ENCODE peak calls at places on chromosomes 7 and 10, in seven cellular contexts. E is hypothalamus; N is cardiac muscle cell; J is NCI-H1092 treated with DMSO at 0.1 percent for 48 hours; I is activated T-helper 1 cell treated with anti-CD3 and anti-CD28 coated beads, Interleukin-2, amount 50 U/mL, for 16 hours; D is OCI-LY7; P is stimulated activated naive CD4-positive, alpha-beta T cell. O is an unnamed sample.

GRCh38 chr10:63430999-63431356 is 34.8 kb downstream of the JMJD1C start:
- DNase-seq in N (no peak), D (no peak), J (no peak), E (no peak), P (no peak), I (no peak), O (no peak)

GRCh38 chr7:44568771-44569560 is 4.7 kb downstream of the DDX56 start:
- DNase-seq in E (no peak), J (no peak), N (no peak), P (no peak), D (no peak), I (no peak), O (no peak)

GRCh38 chr7:127976056-127976455 is 55.2 kb downstream of the LRRC4 start:
- DNase-seq in N (peak), I (no peak), J (no peak), P (no peak), E (no peak), D (no peak), O (no peak)

GRCh38 chr7:75042299-75042698 is 31.3 kb downstream of the RCC1L start:
- DNase-seq in J (no peak), E (peak), D (no peak), P (no peak), N (no peak), I (no peak), O (no peak)

GRCh38 chr10:28774051-28774995 is 97.0 kb downstream of the BAMBI start:
- DNase-seq in J (peak), N (no peak), P (no peak), D (no peak), I (no peak), E (no peak), O (no peak)

GRCh38 chr10:122303271-122304053 is 32.4 kb downstream of the BTBD16 start:
- DNase-seq in N (no peak), J (no peak), P (no peak), I (no peak), E (no peak), D (no peak), O (no peak)

GRCh38 chr10:9211228-9211627 is 1156.7 kb downstream of the GATA3 start:
- DNase-seq in J (no peak), I (no peak), N (peak), D (no peak), E (no peak), P (no peak), O (no peak)

GRCh38 chr10:101441539-101442455 is 87.8 kb downstream of the BTRC start:
- DNase-seq in N (peak), P (peak), I (no peak), E (no peak), D (peak), J (peak), O (peak)

GRCh38 chr10:46272863-46273415 is 13.9 kb upstream of the ANTXRL start:
- DNase-seq in N (no peak), P (no peak), I (peak), J (no peak), D (no peak), E (no peak), O (no peak)

GRCh38 chr7:35241884-35242283 is 12.0 kb downstream of the TBX20 start:
- DNase-seq in E (no peak), J (no peak), I (no peak), P (no peak), N (no peak), D (no peak), O (no peak)